ENCODE peak calls at places on chromosomes 5 and 9, in seven cellular contexts. I is A549, O is neuronal stem cell, A is GM23248, M is PC-3, U is HCT116, B is astrocyte. Y is an unnamed sample.

GRCh38 chr5:94111209-94112004 is 370.0 kb upstream of the POU5F2 start:
- DNase-seq in I (peak; percentile 98), O (peak; percentile 79), A (peak; percentile 98), M (peak; percentile 92), U (peak; percentile 95), B (peak; percentile 96), Y (peak; percentile 94)

GRCh38 chr9:120723547-120723946 is 9.3 kb upstream of the MEGF9 start:
- DNase-seq in I (no peak), O (no peak), A (peak; percentile 78), M (no peak), U (no peak), B (peak; percentile 81), Y (no peak)

GRCh38 chr5:1772634-1773033 is 27.0 kb downstream of the MRPL36 start:
- DNase-seq in I (peak; percentile 44), O (no peak), A (peak; percentile 69), M (peak; percentile 67), U (peak; percentile 38), B (peak; percentile 30), Y (no peak)

GRCh38 chr5:147170603-147171002 is 64.2 kb upstream of the STK32A start:
- DNase-seq in I (no peak), O (no peak), A (no peak), M (no peak), U (no peak), B (peak; percentile 35), Y (peak; percentile 31)

GRCh38 chr5:57172466-57172961 is 1.3 kb upstream of the GPBP1 start:
- DNase-seq in I (peak; percentile 33), O (no peak), A (peak; percentile 54), M (peak; percentile 24), U (no peak), B (no peak), Y (peak; percentile 19)

GRCh38 chr9:129309906-129310305 is 131.8 kb upstream of the IER5L start:
- DNase-seq in I (no peak), O (no peak), A (no peak), M (no peak), U (no peak), B (no peak), Y (no peak)

GRCh38 chr5:14420136-14420808 is 161.3 kb upstream of the OTULINL start:
- DNase-seq in I (no peak), O (no peak), A (peak; percentile 82), M (no peak), U (no peak), B (peak; percentile 78), Y (no peak)

GRCh38 chr9:98215266-98215665 is 22.8 kb upstream of the CORO2A start:
- DNase-seq in I (no peak), O (no peak), A (peak; percentile 37), M (no peak), U (no peak), B (no peak), Y (no peak)

GRCh38 chr9:14424983-14425382 is 111.0 kb upstream of the NFIB start:
- DNase-seq in I (no peak), O (no peak), A (no peak), M (no peak), U (no peak), B (no peak), Y (no peak)

GRCh38 chr9:69970001-69970531 is 73.6 kb upstream of the MAMDC2 start:
- DNase-seq in I (no peak), O (no peak), A (peak; percentile 29), M (no peak), U (no peak), B (no peak), Y (no peak)

GRCh38 chr9:111037744-111038335 is 430 bp downstream of the LPAR1 start:
- DNase-seq in I (peak; percentile 43), O (peak; percentile 73), A (peak; percentile 71), M (peak; percentile 42), U (peak; percentile 3), B (peak; percentile 16), Y (no peak)

GRCh38 chr5:14557203-14557725 is 24.3 kb upstream of the OTULINL start:
- DNase-seq in I (no peak), O (no peak), A (no peak), M (no peak), U (no peak), B (no peak), Y (no peak)

GRCh38 chr5:125348221-125348692 is 601.8 kb upstream of the ZNF608 start:
- DNase-seq in I (no peak), O (peak; percentile 15), A (peak; percentile 15), M (no peak), U (no peak), B (no peak), Y (no peak)

GRCh38 chr9:94806307-94806893 is 79.9 kb downstream of the AOPEP start:
- DNase-seq in I (peak; percentile 90), O (no peak), A (peak; percentile 61), M (peak; percentile 41), U (no peak), B (no peak), Y (no peak)

GRCh38 chr9:94807556-94807955 is 81.1 kb downstream of the AOPEP start:
- DNase-seq in I (no peak), O (no peak), A (no peak), M (no peak), U (no peak), B (no peak), Y (no peak)

GRCh38 chr9:94804316-94804715 is 77.8 kb downstream of the AOPEP start:
- DNase-seq in I (no peak), O (no peak), A (no peak), M (no peak), U (no peak), B (no peak), Y (no peak)

GRCh38 chr9:94804917-94805544 is 78.5 kb downstream of the AOPEP start:
- DNase-seq in I (peak; percentile 62), O (no peak), A (no peak), M (peak; percentile 35), U (no peak), B (peak; percentile 34), Y (no peak)

DNA sequence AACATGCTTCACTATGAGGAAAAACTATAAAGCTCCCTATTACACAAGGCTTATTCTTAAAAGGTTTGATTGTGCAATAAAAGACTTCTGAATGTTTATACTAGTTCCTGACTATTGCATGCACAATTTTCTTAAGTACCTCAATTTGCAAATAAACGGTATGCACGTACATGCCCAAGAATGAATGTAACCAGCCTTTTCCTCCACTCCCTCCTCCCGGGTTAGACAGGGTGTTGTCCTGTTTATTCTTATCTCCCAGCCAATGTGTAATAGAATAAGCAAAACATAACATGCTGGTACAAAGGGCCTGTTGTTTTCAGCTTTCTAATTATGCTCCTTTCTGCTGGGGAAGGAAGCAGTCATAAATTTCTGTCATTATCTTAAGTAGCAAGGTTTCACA is 79.1 kb downstream of the AOPEP start:
- DNase-seq in I (peak; percentile 99), O (no peak), A (peak; percentile 96), M (peak; percentile 89), U (peak; percentile 33), B (peak; percentile 98), Y (no peak)
- H3K4me2 ChIP-seq in I (peak overlapping the region; percentile 74), O (no peak overlapping the region), A (peak overlapping the region; percentile 55), M (peak overlapping the region; percentile 54), U (no peak overlapping the region), B (peak overlapping the region; percentile 19), Y (no peak overlapping the region)

GRCh38 chr5:139769477-139769876 is 26.1 kb upstream of the PSD2 start:
- DNase-seq in I (no peak), O (no peak), A (no peak), M (no peak), U (no peak), B (no peak), Y (no peak)

GRCh38 chr5:139768802-139769465 is 26.7 kb upstream of the PSD2 start:
- DNase-seq in I (no peak), O (no peak), A (peak; percentile 39), M (no peak), U (no peak), B (no peak), Y (no peak)

GRCh38 chr5:139765409-139766217 is 30.0 kb upstream of the PSD2 start:
- DNase-seq in I (peak; percentile 76), O (peak; percentile 85), A (peak; percentile 88), M (peak; percentile 66), U (no peak), B (peak; percentile 18), Y (peak; percentile 82)

GRCh38 chr5:139770722-139771121 is 24.9 kb upstream of the PSD2 start:
- DNase-seq in I (no peak), O (no peak), A (no peak), M (no peak), U (no peak), B (no peak), Y (no peak)

GRCh38 chr5:139767960-139768359 is 27.6 kb upstream of the PSD2 start:
- DNase-seq in I (no peak), O (no peak), A (no peak), M (no peak), U (no peak), B (no peak), Y (no peak)
- H3K4me2 ChIP-seq in I (no peak overlapping the region), O (no peak overlapping the region), A (no peak overlapping the region), M (no peak overlapping the region), U (no peak overlapping the region), B (no peak overlapping the region), Y (no peak overlapping the region)

DNA sequence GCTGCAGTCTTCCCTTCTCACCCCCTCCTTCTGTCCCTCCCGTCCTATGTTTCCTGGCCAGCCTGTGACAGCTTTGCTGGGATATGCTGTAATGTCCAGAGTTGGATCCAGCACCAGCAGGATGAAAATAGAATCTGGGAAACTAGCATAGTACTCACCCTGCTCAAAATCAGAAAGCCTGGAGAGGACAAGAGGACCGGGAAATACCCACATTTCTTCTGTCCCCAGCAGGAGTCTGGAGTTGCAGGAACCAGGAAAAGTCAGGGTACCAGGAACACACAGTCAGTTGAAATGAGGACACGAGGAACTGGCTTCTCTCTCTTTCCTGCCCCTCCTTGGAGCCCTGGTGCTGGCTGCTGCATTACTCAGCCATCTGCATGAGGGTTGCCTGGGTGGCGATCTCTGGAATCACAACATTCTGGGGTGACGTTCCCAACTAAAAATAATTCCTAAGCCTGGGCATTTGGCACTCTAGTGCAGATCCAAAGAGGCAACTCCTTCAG is 59.6 kb upstream of the NFIL3 start:
- DNase-seq in I (no peak), O (no peak), A (peak; percentile 93), M (no peak), U (no peak), B (peak; percentile 66), Y (no peak)
- H3K4me2 ChIP-seq in I (no peak overlapping the region), O (no peak overlapping the region), A (peak overlapping the region; percentile 46), M (no peak overlapping the region), U (no peak overlapping the region), B (peak overlapping the region; percentile 29), Y (no peak overlapping the region)

DNA sequence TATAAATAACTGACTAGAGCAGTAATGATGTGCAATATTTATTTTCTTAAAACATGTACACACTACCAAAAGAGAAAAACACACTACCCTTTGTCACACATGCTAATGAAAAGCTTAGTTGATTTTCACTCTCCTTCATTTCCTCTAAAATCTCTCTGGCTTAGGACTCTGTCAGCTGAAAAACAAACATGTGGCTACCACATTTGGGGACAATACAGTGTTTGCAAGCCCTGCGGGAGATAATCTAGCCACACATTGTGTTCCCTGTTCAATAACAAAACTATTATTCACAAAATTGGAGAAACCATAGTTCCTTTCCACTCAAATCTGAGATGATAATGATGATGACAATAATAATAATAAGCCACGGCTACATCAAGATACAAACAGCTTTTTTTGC is 3.5 kb upstream of the LOX start:
- DNase-seq in I (no peak), O (no peak), A (no peak), M (no peak), U (no peak), B (no peak), Y (no peak)
- H3K4me2 ChIP-seq in I (no peak overlapping the region), O (no peak overlapping the region), A (peak overlapping the region; percentile 52), M (no peak overlapping the region), U (no peak overlapping the region), B (peak overlapping the region; percentile 13), Y (no peak overlapping the region)